ENCODE peak calls at places on chromosomes 11 and 22, in eight cellular contexts. H is gastrocnemius medialis; V is CD8-positive, alpha-beta T cell; U is A549; Z is cardiac muscle cell; A is uterus; J is psoas muscle; Q is trophoblast cell. F is an unnamed sample.
A peak's percentile ranks its signal among the peaks of the same experiment; 100 is the strongest.

GRCh38 chr11:9665749-9666148 is 1.9 kb downstream of the SWAP70 start:
- DNase-seq in H (no peak), V (no peak), U (no peak), Z (no peak), A (no peak), J (no peak), Q (no peak), F (no peak)

GRCh38 chr22:38347944-38348750 is 30.9 kb upstream of the CSNK1E start:
- DNase-seq in H (no peak), V (no peak), U (no peak), Z (no peak), A (peak; percentile 11), J (no peak), Q (peak; percentile 67), F (no peak)

GRCh38 chr22:28299329-28299728 is 380.3 kb upstream of the PITPNB start:
- DNase-seq in H (no peak), V (no peak), U (no peak), Z (no peak), A (no peak), J (no peak), Q (no peak), F (no peak)

GRCh38 chr11:45176996-45177395 is 30.6 kb downstream of the PRDM11 start:
- DNase-seq in H (no peak), V (no peak), U (no peak), Z (no peak), A (no peak), J (no peak), Q (no peak), F (peak; percentile 21)

GRCh38 chr11:65440831-65441499 is 18.4 kb downstream of the NEAT1 start:
- DNase-seq in H (no peak), V (no peak), U (no peak), Z (peak; percentile 43), A (peak; percentile 7), J (no peak), Q (peak; percentile 49), F (no peak)

GRCh38 chr22:37467556-37467955 is 18.6 kb downstream of the MFNG start:
- DNase-seq in H (no peak), V (no peak), U (no peak), Z (no peak), A (no peak), J (no peak), Q (no peak), F (no peak)

GRCh38 chr22:25062378-25063095 is 110.0 kb downstream of the KIAA1671 start:
- DNase-seq in H (no peak), V (peak; percentile 85), U (no peak), Z (no peak), A (no peak), J (peak; percentile 1), Q (no peak), F (no peak)

GRCh38 chr22:17239156-17239701 is 20.0 kb upstream of the ADA2 start:
- DNase-seq in H (no peak), V (no peak), U (no peak), Z (no peak), A (no peak), J (no peak), Q (peak; percentile 65), F (no peak)

GRCh38 chr11:83725161-83725560 is 439.0 kb upstream of the CCDC90B start:
- DNase-seq in H (no peak), V (no peak), U (no peak), Z (no peak), A (no peak), J (no peak), Q (peak; percentile 95), F (peak; percentile 57)

GRCh38 chr11:73055002-73055401 is 87.1 kb downstream of the FCHSD2 start:
- DNase-seq in H (no peak), V (no peak), U (no peak), Z (no peak), A (no peak), J (no peak), Q (no peak), F (no peak)

GRCh38 chr11:34072041-34072440 is 20.5 kb downstream of the CAPRIN1 start:
- DNase-seq in H (no peak), V (no peak), U (no peak), Z (no peak), A (no peak), J (no peak), Q (no peak), F (no peak)
- H3K4me1 ChIP-seq in H (peaks cover 19% of the 10 kb centered on the region), V (peaks cover 28% of the 10 kb centered on the region), U (peaks cover 16% of the 10 kb centered on the region), Z (no peaks in the 10 kb centered on the region), A (no peaks in the 10 kb centered on the region), J (peaks cover 27% of the 10 kb centered on the region), Q (no peaks in the 10 kb centered on the region), F (no peaks in the 10 kb centered on the region)

DNA sequence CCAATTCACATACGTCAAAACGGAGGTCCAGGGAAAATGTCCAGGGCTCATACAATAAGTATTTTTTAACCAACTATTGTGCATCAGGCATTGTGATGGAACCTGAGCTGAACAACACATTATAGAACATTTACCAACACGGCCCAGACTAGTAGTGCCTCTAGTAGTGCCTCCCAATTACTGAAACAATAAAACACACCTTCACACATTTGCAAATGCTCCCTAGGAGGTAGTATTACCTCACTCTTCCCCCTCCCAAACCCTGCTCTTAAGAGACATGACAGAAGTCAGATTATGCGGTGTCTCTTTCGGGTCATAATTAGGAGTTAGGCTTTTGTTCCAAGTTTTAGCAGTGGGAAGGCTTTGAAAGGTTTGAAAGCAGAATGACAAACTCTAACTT is 61.1 kb downstream of the PAK1 start:
- DNase-seq in H (no peak), V (no peak), U (no peak), Z (no peak), A (no peak), J (no peak), Q (no peak), F (no peak)
- H3K4me1 ChIP-seq in H (peaks cover 18% of the 10 kb centered on the region), V (peaks cover 25% of the 10 kb centered on the region), U (peaks cover 14% of the 10 kb centered on the region), Z (no peaks in the 10 kb centered on the region), A (no peaks in the 10 kb centered on the region), J (peaks cover 5% of the 10 kb centered on the region), Q (peaks cover 10% of the 10 kb centered on the region), F (no peaks in the 10 kb centered on the region)

GRCh38 chr11:67265633-67266423 is 445 bp upstream of the GRK2 start:
- DNase-seq in H (peak; percentile 58), V (peak; percentile 81), U (peak; percentile 76), Z (peak; percentile 67), A (peak; percentile 83), J (peak; percentile 92), Q (peak; percentile 87), F (peak; percentile 80)
- H3K4me1 ChIP-seq in H (peaks cover 59% of the 10 kb centered on the region), V (peaks cover 61% of the 10 kb centered on the region), U (peaks cover 40% of the 10 kb centered on the region), Z (peaks cover 15% of the 10 kb centered on the region), A (peaks cover 17% of the 10 kb centered on the region), J (peaks cover 46% of the 10 kb centered on the region), Q (peaks cover 29% of the 10 kb centered on the region), F (peaks cover 31% of the 10 kb centered on the region)

GRCh38 chr11:68844376-68844775 is 2.7 kb upstream of the CPT1A start:
- DNase-seq in H (no peak), V (no peak), U (no peak), Z (no peak), A (no peak), J (no peak), Q (peak; percentile 41), F (no peak)
- H3K4me1 ChIP-seq in H (peaks cover 25% of the 10 kb centered on the region), V (peaks cover 25% of the 10 kb centered on the region), U (peaks cover 14% of the 10 kb centered on the region), Z (peaks cover 19% of the 10 kb centered on the region), A (no peaks in the 10 kb centered on the region), J (peaks cover 12% of the 10 kb centered on the region), Q (peaks cover 10% of the 10 kb centered on the region), F (peaks cover 28% of the 10 kb centered on the region)

GRCh38 chr11:2932850-2933251 is 3.6 kb upstream of the PHLDA2 start:
- DNase-seq in H (no peak), V (no peak), U (no peak), Z (no peak), A (no peak), J (peak; percentile 46), Q (peak; percentile 59), F (peak; percentile 36)
- H3K4me1 ChIP-seq in H (peaks cover 9% of the 10 kb centered on the region), V (peaks cover 32% of the 10 kb centered on the region), U (peaks cover 20% of the 10 kb centered on the region), Z (peaks cover 7% of the 10 kb centered on the region), A (no peaks in the 10 kb centered on the region), J (peaks cover 11% of the 10 kb centered on the region), Q (peaks cover 15% of the 10 kb centered on the region), F (peaks cover 16% of the 10 kb centered on the region)

DNA sequence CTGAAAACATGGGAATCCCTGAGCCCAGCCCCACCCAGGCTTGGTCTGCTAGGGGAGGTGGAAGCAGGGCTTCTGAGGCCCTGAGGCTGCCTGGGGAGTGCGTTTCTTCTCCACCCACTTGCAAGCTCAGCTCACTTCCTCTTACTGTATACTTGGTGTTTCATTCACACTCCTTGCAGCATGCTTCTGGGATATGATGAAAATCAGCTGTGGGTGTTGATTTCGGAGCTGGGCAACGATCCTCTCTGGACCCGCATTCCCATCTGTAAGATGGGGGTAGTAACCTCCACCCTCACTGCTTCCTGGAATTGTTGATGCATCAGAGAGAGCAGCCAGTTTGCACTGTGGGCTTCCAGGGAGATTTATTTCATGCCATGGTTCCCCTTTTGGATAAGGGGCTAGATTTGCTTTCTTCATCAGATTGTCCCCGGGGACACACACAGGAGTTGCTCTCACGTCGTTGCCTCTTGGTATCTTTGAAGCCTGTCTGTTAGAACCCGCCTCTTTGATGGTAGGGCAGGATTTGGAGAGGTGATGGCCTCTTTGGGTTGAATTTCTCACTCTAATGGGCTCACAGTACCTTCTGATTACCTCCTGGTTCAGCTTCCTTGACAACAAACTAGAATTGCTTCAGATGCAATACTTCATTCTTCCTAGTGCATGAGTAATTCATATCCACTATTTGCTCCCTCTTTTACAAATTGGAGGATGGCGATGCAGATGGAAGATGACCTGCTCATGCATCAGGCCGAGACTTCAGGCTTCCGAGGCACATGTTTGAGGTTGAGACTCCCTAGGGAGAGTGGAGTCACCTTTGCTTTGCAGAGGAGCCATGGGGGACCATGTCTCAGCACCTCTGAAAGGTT is 40.4 kb downstream of the BCR start:
- DNase-seq in H (no peak), V (peak; percentile 22), U (no peak), Z (peak; percentile 75), A (no peak), J (no peak), Q (peak; percentile 80), F (no peak)
- H3K4me1 ChIP-seq in H (peaks cover 31% of the 10 kb centered on the region), V (peaks cover 98% of the 10 kb centered on the region), U (peaks cover 39% of the 10 kb centered on the region), Z (peaks cover 38% of the 10 kb centered on the region), A (no peaks in the 10 kb centered on the region), J (peaks cover 30% of the 10 kb centered on the region), Q (peaks cover 25% of the 10 kb centered on the region), F (peaks cover 47% of the 10 kb centered on the region)

F was measured in Caco-2.